ENCODE peak calls at places on chromosomes 12 and 14, in seven cellular contexts. One of them, this sample, is unnamed. For H3K4me1 and H3K36me3, the result is how much of the 10 kb centered on the place peaks cover.

GRCh38 chr12:79006306-79006705 is 141.7 kb downstream of the SYT1 start:
- DNase-seq in left ventricle myocardium inferior: no peak
- DNase-seq in stomach: no peak
- DNase-seq in psoas muscle: no peak
- DNase-seq in hepatocyte: no peak
- DNase-seq in gastrocnemius medialis: no peak
- DNase-seq in cardiac muscle cell: no peak
- DNase-seq in this sample: no peak

GRCh38 chr12:97910559-97910958 is 448.0 kb downstream of the RMST start:
- DNase-seq in psoas muscle: no peak
- DNase-seq in left ventricle myocardium inferior: no peak
- DNase-seq in hepatocyte: no peak
- DNase-seq in stomach: no peak
- DNase-seq in cardiac muscle cell: no peak
- DNase-seq in gastrocnemius medialis: no peak
- DNase-seq in this sample: no peak

GRCh38 chr12:43099691-43100163 is 452.3 kb downstream of the ADAMTS20 start:
- DNase-seq in gastrocnemius medialis: no peak
- DNase-seq in left ventricle myocardium inferior: no peak
- DNase-seq in hepatocyte: no peak
- DNase-seq in psoas muscle: no peak
- DNase-seq in cardiac muscle cell: no peak
- DNase-seq in stomach: no peak
- DNase-seq in this sample: no peak

GRCh38 chr12:116483959-116484699 is 75.1 kb upstream of the MAP1LC3B2 start:
- DNase-seq in gastrocnemius medialis: no peak
- DNase-seq in cardiac muscle cell: no peak
- DNase-seq in hepatocyte: no peak
- DNase-seq in left ventricle myocardium inferior: peak
- DNase-seq in psoas muscle: no peak
- DNase-seq in stomach: no peak
- DNase-seq in this sample: no peak

GRCh38 chr12:23950775-23951391 is 1.4 kb upstream of the SOX5 start:
- DNase-seq in stomach: no peak
- DNase-seq in gastrocnemius medialis: no peak
- DNase-seq in psoas muscle: peak
- DNase-seq in cardiac muscle cell: peak
- DNase-seq in hepatocyte: peak
- DNase-seq in left ventricle myocardium inferior: no peak
- DNase-seq in this sample: peak

GRCh38 chr12:102454808-102455760 is 25.3 kb downstream of the IGF1 start:
- DNase-seq in gastrocnemius medialis: peak
- DNase-seq in psoas muscle: peak
- DNase-seq in left ventricle myocardium inferior: no peak
- DNase-seq in stomach: no peak
- DNase-seq in hepatocyte: peak
- DNase-seq in cardiac muscle cell: no peak
- DNase-seq in this sample: no peak

GRCh38 chr12:63904653-63905052 is 60.2 kb downstream of the SRGAP1 start:
- DNase-seq in psoas muscle: no peak
- DNase-seq in cardiac muscle cell: no peak
- DNase-seq in left ventricle myocardium inferior: no peak
- DNase-seq in hepatocyte: no peak
- DNase-seq in stomach: no peak
- DNase-seq in gastrocnemius medialis: no peak
- DNase-seq in this sample: no peak

GRCh38 chr12:50090391-50090790 is 5.2 kb downstream of the SMARCD1 start:
- DNase-seq in left ventricle myocardium inferior: no peak
- DNase-seq in cardiac muscle cell: no peak
- DNase-seq in psoas muscle: no peak
- DNase-seq in hepatocyte: no peak
- DNase-seq in gastrocnemius medialis: no peak
- DNase-seq in stomach: no peak
- DNase-seq in this sample: no peak

GRCh38 chr14:61561144-61561543 is 134.2 kb upstream of the HIF1A start:
- DNase-seq in stomach: no peak
- DNase-seq in gastrocnemius medialis: no peak
- DNase-seq in hepatocyte: no peak
- DNase-seq in cardiac muscle cell: no peak
- DNase-seq in left ventricle myocardium inferior: no peak
- DNase-seq in psoas muscle: no peak
- DNase-seq in this sample: peak

GRCh38 chr12:29275834-29276233 is 105.1 kb downstream of the ERGIC2 start:
- DNase-seq in gastrocnemius medialis: no peak
- DNase-seq in cardiac muscle cell: no peak
- DNase-seq in hepatocyte: no peak
- DNase-seq in stomach: no peak
- DNase-seq in left ventricle myocardium inferior: no peak
- DNase-seq in psoas muscle: no peak
- DNase-seq in this sample: no peak

GRCh38 chr12:52523825-52524224 is 3.6 kb upstream of the KRT5 start:
- DNase-seq in psoas muscle: no peak
- DNase-seq in gastrocnemius medialis: no peak
- DNase-seq in cardiac muscle cell: no peak
- DNase-seq in hepatocyte: no peak
- DNase-seq in stomach: no peak
- DNase-seq in left ventricle myocardium inferior: no peak
- DNase-seq in this sample: no peak

GRCh38 chr12:58253663-58254062 is 312.3 kb downstream of the ATP23 start:
- DNase-seq in cardiac muscle cell: no peak
- DNase-seq in gastrocnemius medialis: no peak
- DNase-seq in left ventricle myocardium inferior: no peak
- DNase-seq in stomach: no peak
- DNase-seq in psoas muscle: no peak
- DNase-seq in hepatocyte: no peak
- DNase-seq in this sample: no peak

GRCh38 chr12:3743803-3744202 is 9.1 kb downstream of the CRACR2A start:
- DNase-seq in psoas muscle: no peak
- DNase-seq in gastrocnemius medialis: no peak
- DNase-seq in cardiac muscle cell: no peak
- DNase-seq in stomach: no peak
- DNase-seq in left ventricle myocardium inferior: no peak
- DNase-seq in hepatocyte: no peak
- DNase-seq in this sample: no peak

GRCh38 chr12:98188649-98189048 is 326.7 kb upstream of the TMPO start:
- DNase-seq in stomach: no peak
- DNase-seq in hepatocyte: peak
- DNase-seq in cardiac muscle cell: no peak
- DNase-seq in left ventricle myocardium inferior: no peak
- DNase-seq in psoas muscle: no peak
- DNase-seq in gastrocnemius medialis: no peak
- DNase-seq in this sample: no peak

GRCh38 chr12:78305808-78306207 is 475.1 kb downstream of the NAV3 start:
- DNase-seq in cardiac muscle cell: no peak
- DNase-seq in stomach: no peak
- DNase-seq in hepatocyte: no peak
- DNase-seq in left ventricle myocardium inferior: no peak
- DNase-seq in psoas muscle: no peak
- DNase-seq in gastrocnemius medialis: no peak
- DNase-seq in this sample: no peak

GRCh38 chr14:77607741-77608302 is 8.6 kb downstream of the SPTLC2 start:
- DNase-seq in hepatocyte: no peak
- DNase-seq in psoas muscle: no peak
- DNase-seq in left ventricle myocardium inferior: no peak
- DNase-seq in stomach: no peak
- DNase-seq in gastrocnemius medialis: no peak
- DNase-seq in cardiac muscle cell: no peak
- DNase-seq in this sample: no peak

GRCh38 chr12:111158992-111159391 is 209.9 kb downstream of the PHETA1 start:
- DNase-seq in gastrocnemius medialis: no peak
- DNase-seq in hepatocyte: no peak
- DNase-seq in psoas muscle: no peak
- DNase-seq in stomach: no peak
- DNase-seq in cardiac muscle cell: no peak
- DNase-seq in left ventricle myocardium inferior: no peak
- DNase-seq in this sample: no peak

GRCh38 chr12:127191124-127191523 is 1075.8 kb upstream of the TMEM132C start:
- DNase-seq in psoas muscle: no peak
- DNase-seq in hepatocyte: no peak
- DNase-seq in left ventricle myocardium inferior: no peak
- DNase-seq in cardiac muscle cell: no peak
- DNase-seq in stomach: no peak
- DNase-seq in gastrocnemius medialis: no peak
- DNase-seq in this sample: no peak

GRCh38 chr12:42684171-42685071 is 94.9 kb upstream of the PRICKLE1 start:
- DNase-seq in psoas muscle: no peak
- DNase-seq in gastrocnemius medialis: no peak
- DNase-seq in stomach: no peak
- DNase-seq in hepatocyte: no peak
- DNase-seq in left ventricle myocardium inferior: no peak
- DNase-seq in cardiac muscle cell: no peak
- DNase-seq in this sample: no peak

GRCh38 chr12:6266431-6267006 is 44.0 kb upstream of the PLEKHG6 start:
- DNase-seq in cardiac muscle cell: no peak
- DNase-seq in gastrocnemius medialis: no peak
- DNase-seq in psoas muscle: no peak
- DNase-seq in left ventricle myocardium inferior: no peak
- DNase-seq in stomach: no peak
- DNase-seq in hepatocyte: no peak
- DNase-seq in this sample: no peak

GRCh38 chr12:56469007-56469930 is 891 bp downstream of the SPRYD4 start:
- DNase-seq in hepatocyte: no peak
- DNase-seq in stomach: peak
- DNase-seq in cardiac muscle cell: no peak
- DNase-seq in gastrocnemius medialis: no peak
- DNase-seq in left ventricle myocardium inferior: no peak
- DNase-seq in psoas muscle: peak
- DNase-seq in this sample: no peak

GRCh38 chr14:58920230-58920629 is 268.2 kb upstream of the DAAM1 start:
- DNase-seq in left ventricle myocardium inferior: no peak
- DNase-seq in stomach: no peak
- DNase-seq in gastrocnemius medialis: no peak
- DNase-seq in hepatocyte: no peak
- DNase-seq in psoas muscle: no peak
- DNase-seq in cardiac muscle cell: no peak
- DNase-seq in this sample: no peak

GRCh38 chr14:68756734-68757133 is 36.1 kb downstream of the ZFP36L1 start:
- DNase-seq in gastrocnemius medialis: no peak
- DNase-seq in hepatocyte: no peak
- DNase-seq in stomach: no peak
- DNase-seq in psoas muscle: no peak
- DNase-seq in cardiac muscle cell: no peak
- DNase-seq in left ventricle myocardium inferior: no peak
- DNase-seq in this sample: no peak
- TF ChIP-seq CTCF in gastrocnemius medialis: no peak
- TF ChIP-seq CTCF in hepatocyte: no peak
- TF ChIP-seq CTCF in stomach: no peak
- TF ChIP-seq CTCF in psoas muscle: no peak
- TF ChIP-seq CTCF in cardiac muscle cell: no peak
- TF ChIP-seq CTCF in left ventricle myocardium inferior: no peak
- TF ChIP-seq CTCF in this sample: no peak

GRCh38 chr14:25056688-25057078 is 6.7 kb upstream of the STXBP6 start:
- DNase-seq in cardiac muscle cell: no peak
- DNase-seq in left ventricle myocardium inferior: no peak
- DNase-seq in gastrocnemius medialis: no peak
- DNase-seq in psoas muscle: no peak
- DNase-seq in stomach: no peak
- DNase-seq in hepatocyte: no peak
- DNase-seq in this sample: no peak

GRCh38 chr14:25055998-25056687 is 6.2 kb upstream of the STXBP6 start:
- DNase-seq in stomach: no peak
- DNase-seq in cardiac muscle cell: no peak
- DNase-seq in left ventricle myocardium inferior: no peak
- DNase-seq in hepatocyte: no peak
- DNase-seq in gastrocnemius medialis: no peak
- DNase-seq in psoas muscle: no peak
- DNase-seq in this sample: no peak

GRCh38 chr14:25061923-25062321 is 12.0 kb upstream of the STXBP6 start:
- DNase-seq in stomach: no peak
- DNase-seq in psoas muscle: no peak
- DNase-seq in hepatocyte: no peak
- DNase-seq in left ventricle myocardium inferior: no peak
- DNase-seq in cardiac muscle cell: no peak
- DNase-seq in gastrocnemius medialis: no peak
- DNase-seq in this sample: no peak
- H3K4me1 ChIP-seq in stomach: under half
- H3K4me1 ChIP-seq in psoas muscle: under half
- H3K4me1 ChIP-seq in hepatocyte: under half
- H3K4me1 ChIP-seq in left ventricle myocardium inferior: under half
- H3K4me1 ChIP-seq in cardiac muscle cell: under half
- H3K4me1 ChIP-seq in gastrocnemius medialis: under half
- H3K4me1 ChIP-seq in this sample: under half

DNA sequence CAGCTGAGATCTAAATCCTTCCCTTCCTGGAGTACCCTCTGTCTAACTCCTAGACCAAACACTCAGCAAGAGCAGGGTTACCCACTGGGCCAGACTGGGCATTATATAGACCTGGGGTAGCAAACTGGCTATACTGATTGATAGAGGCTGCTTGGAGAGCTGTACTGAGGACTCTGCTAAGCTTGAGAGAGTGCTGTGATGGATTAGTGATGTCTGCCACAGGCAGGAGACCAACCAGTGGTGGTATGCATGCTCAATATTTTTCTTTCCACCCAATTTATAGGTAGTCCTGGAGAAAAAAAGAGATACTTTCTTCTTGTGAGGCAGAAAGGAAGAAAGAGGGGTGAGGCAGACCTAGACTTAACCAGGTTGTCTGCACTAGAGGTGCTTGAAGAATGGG is 33.3 kb downstream of the DTX1 start:
- DNase-seq in cardiac muscle cell: no peak
- DNase-seq in psoas muscle: no peak
- DNase-seq in stomach: no peak
- DNase-seq in hepatocyte: no peak
- DNase-seq in left ventricle myocardium inferior: no peak
- DNase-seq in gastrocnemius medialis: no peak
- DNase-seq in this sample: no peak
- H3K36me3 ChIP-seq in cardiac muscle cell: under half
- H3K36me3 ChIP-seq in psoas muscle: under half
- H3K36me3 ChIP-seq in stomach: under half
- H3K36me3 ChIP-seq in hepatocyte: under half
- H3K36me3 ChIP-seq in left ventricle myocardium inferior: under half
- H3K36me3 ChIP-seq in gastrocnemius medialis: under half
- H3K36me3 ChIP-seq in this sample: under half

GRCh38 chr12:13405961-13406703 is 209.6 kb downstream of the EMP1 start:
- DNase-seq in stomach: no peak
- DNase-seq in cardiac muscle cell: no peak
- DNase-seq in gastrocnemius medialis: no peak
- DNase-seq in psoas muscle: no peak
- DNase-seq in hepatocyte: no peak
- DNase-seq in left ventricle myocardium inferior: no peak
- DNase-seq in this sample: no peak

GRCh38 chr12:13411287-13411686 is 214.8 kb downstream of the EMP1 start:
- DNase-seq in psoas muscle: no peak
- DNase-seq in stomach: no peak
- DNase-seq in cardiac muscle cell: no peak
- DNase-seq in gastrocnemius medialis: no peak
- DNase-seq in left ventricle myocardium inferior: no peak
- DNase-seq in hepatocyte: no peak
- DNase-seq in this sample: no peak
- TF ChIP-seq CTCF in psoas muscle: no peak
- TF ChIP-seq CTCF in stomach: no peak
- TF ChIP-seq CTCF in cardiac muscle cell: no peak
- TF ChIP-seq CTCF in gastrocnemius medialis: no peak
- TF ChIP-seq CTCF in left ventricle myocardium inferior: no peak
- TF ChIP-seq CTCF in hepatocyte: no peak
- TF ChIP-seq CTCF in this sample: no peak

GRCh38 chr12:100215209-100215608 is 14.6 kb downstream of the ACTR6 start:
- DNase-seq in gastrocnemius medialis: no peak
- DNase-seq in hepatocyte: no peak
- DNase-seq in stomach: no peak
- DNase-seq in psoas muscle: no peak
- DNase-seq in left ventricle myocardium inferior: no peak
- DNase-seq in cardiac muscle cell: no peak
- DNase-seq in this sample: no peak
- H3K4me1 ChIP-seq in gastrocnemius medialis: under half
- H3K4me1 ChIP-seq in hepatocyte: under half
- H3K4me1 ChIP-seq in stomach: under half
- H3K4me1 ChIP-seq in psoas muscle: under half
- H3K4me1 ChIP-seq in left ventricle myocardium inferior: under half
- H3K4me1 ChIP-seq in cardiac muscle cell: under half
- H3K4me1 ChIP-seq in this sample: half or more